ENCODE peak calls at places on chromosomes 6 and 20, in four cellular contexts. H is body of pancreas, V is ovary, N is heart left ventricle. K is an unnamed sample. For H3K36me3, the result is how much of the 10 kb centered on the place peaks cover.

GRCh38 chr6:125025164-125025854 is 63.1 kb downstream of the RNF217 start:
- DNase-seq in H (no peak), V (no peak), N (no peak), K (no peak)

GRCh38 chr6:26086214-26086613 is 1.0 kb upstream of the HFE start:
- DNase-seq in H (no peak), V (no peak), N (no peak), K (no peak)

GRCh38 chr20:33725607-33726264 is 5.6 kb upstream of the PXMP4 start:
- DNase-seq in H (no peak), V (no peak), N (no peak), K (no peak)

GRCh38 chr20:34262488-34263288 is 21.5 kb downstream of the ASIP start:
- DNase-seq in H (no peak), V (peak), N (no peak), K (peak)

GRCh38 chr6:110472739-110473138 is 3.7 kb downstream of the SLC22A16 start:
- DNase-seq in H (no peak), V (no peak), N (no peak), K (no peak)

GRCh38 chr20:63656451-63656850 is 1.7 kb upstream of the RTEL1 start:
- DNase-seq in H (no peak), V (no peak), N (no peak), K (no peak)

GRCh38 chr6:151254451-151255081 is 14.8 kb downstream of the AKAP12 start:
- DNase-seq in H (no peak), V (no peak), N (no peak), K (no peak)

GRCh38 chr20:37670426-37670825 is 23.4 kb upstream of the CTNNBL1 start:
- DNase-seq in H (peak), V (peak), N (no peak), K (peak)

GRCh38 chr6:144055121-144055931 is 40.0 kb downstream of the SF3B5 start:
- DNase-seq in H (no peak), V (no peak), N (no peak), K (no peak)

GRCh38 chr20:1334761-1335160 is 5.8 kb upstream of the SDCBP2 start:
- DNase-seq in H (no peak), V (no peak), N (no peak), K (peak)
- TF ChIP-seq POLR2A in H (no peak), V (no peak), N (no peak), K (no peak)

GRCh38 chr6:44275271-44275748 is 5.1 kb downstream of the TMEM151B start:
- DNase-seq in H (no peak), V (no peak), N (no peak), K (no peak)
- TF ChIP-seq CTCF in H (no peak), V (no peak), N (no peak), K (no peak)

DNA sequence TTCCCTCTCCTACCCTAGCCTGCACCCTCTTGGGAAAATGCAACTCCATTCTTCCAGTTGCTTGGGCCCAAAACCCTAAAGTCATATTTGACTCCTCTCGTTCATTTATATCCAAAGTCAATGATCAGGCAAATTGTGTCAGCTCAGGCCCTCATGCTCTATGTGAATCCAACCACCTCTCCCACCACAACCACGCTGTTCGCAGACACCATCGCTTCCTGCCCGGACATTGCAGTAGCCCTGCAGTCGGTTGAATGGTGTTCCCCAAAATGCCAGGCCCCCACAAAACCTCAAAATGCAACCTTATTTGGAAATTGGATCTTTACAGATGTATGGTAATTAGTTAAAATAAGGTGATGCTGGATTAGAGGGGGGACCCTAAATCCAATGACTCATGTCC is 98.3 kb downstream of the PREX1 start:
- DNase-seq in H (no peak), V (no peak), N (no peak), K (no peak)
- H3K36me3 ChIP-seq in H (under half), V (under half), N (half or more), K (under half)

GRCh38 chr6:31528821-31529328 is at the start of gene MCCD1:
- DNase-seq in H (no peak), V (no peak), N (no peak), K (no peak)
- TF ChIP-seq POLR2A in H (no peak), V (no peak), N (no peak), K (no peak)

DNA sequence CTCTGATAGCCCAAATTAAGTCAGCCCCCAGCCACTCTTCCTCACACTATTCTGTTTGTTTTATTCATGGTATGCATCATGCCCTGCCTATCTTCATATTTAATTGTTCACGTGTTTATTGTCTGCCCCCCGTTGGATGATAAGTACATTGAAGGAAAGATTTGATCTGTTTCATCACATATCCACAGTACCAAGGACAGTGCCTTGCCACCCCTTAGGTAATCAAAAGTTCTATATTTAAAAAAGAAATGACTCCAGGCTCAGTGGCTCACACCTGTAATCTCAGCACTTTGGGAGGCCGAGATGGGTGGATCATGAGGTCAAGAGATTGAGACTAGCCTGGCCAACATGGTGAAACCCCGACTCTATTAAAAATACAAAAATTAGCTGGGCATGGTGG is 10.2 kb upstream of the RIN2 start:
- DNase-seq in H (no peak), V (no peak), N (no peak), K (no peak)
- TF ChIP-seq CTCF in H (no peak), V (no peak), N (no peak), K (no peak)